ENCODE peak calls at places on chromosome 13, in eight cellular contexts. One of them, this sample, is unnamed.

GRCh38 chr13:47594833-47595232 is 406.2 kb downstream of the SUCLA2 start:
- DNase-seq in CD8-positive, alpha-beta T cell: no peak
- DNase-seq in HCT116: no peak
- DNase-seq in fibroblast of lung: no peak
- DNase-seq in MM.1S: no peak
- DNase-seq in kidney epithelial cell: no peak
- DNase-seq in glutamatergic neuron: no peak
- DNase-seq in neural crest cell: no peak
- DNase-seq in this sample: no peak

GRCh38 chr13:30047154-30047874 is 196.9 kb upstream of the UBL3 start:
- DNase-seq in CD8-positive, alpha-beta T cell: no peak
- DNase-seq in HCT116: no peak
- DNase-seq in fibroblast of lung: peak
- DNase-seq in MM.1S: peak
- DNase-seq in kidney epithelial cell: no peak
- DNase-seq in glutamatergic neuron: no peak
- DNase-seq in neural crest cell: no peak
- DNase-seq in this sample: no peak

GRCh38 chr13:35598233-35598632 is 121.7 kb upstream of the MAB21L1 start:
- DNase-seq in CD8-positive, alpha-beta T cell: no peak
- DNase-seq in HCT116: no peak
- DNase-seq in fibroblast of lung: no peak
- DNase-seq in MM.1S: no peak
- DNase-seq in kidney epithelial cell: no peak
- DNase-seq in glutamatergic neuron: no peak
- DNase-seq in neural crest cell: no peak
- DNase-seq in this sample: no peak

GRCh38 chr13:80430561-80430960 is 89.6 kb upstream of the SPRY2 start:
- DNase-seq in CD8-positive, alpha-beta T cell: no peak
- DNase-seq in HCT116: no peak
- DNase-seq in fibroblast of lung: peak
- DNase-seq in MM.1S: no peak
- DNase-seq in kidney epithelial cell: no peak
- DNase-seq in glutamatergic neuron: no peak
- DNase-seq in neural crest cell: no peak
- DNase-seq in this sample: no peak

GRCh38 chr13:20798027-20798426 is 24.3 kb upstream of the EEF1AKMT1 start:
- DNase-seq in CD8-positive, alpha-beta T cell: no peak
- DNase-seq in HCT116: no peak
- DNase-seq in fibroblast of lung: no peak
- DNase-seq in MM.1S: no peak
- DNase-seq in kidney epithelial cell: no peak
- DNase-seq in glutamatergic neuron: no peak
- DNase-seq in neural crest cell: no peak
- DNase-seq in this sample: no peak

GRCh38 chr13:32472194-32472621 is 44.3 kb upstream of the N4BP2L1 start:
- DNase-seq in CD8-positive, alpha-beta T cell: no peak
- DNase-seq in HCT116: no peak
- DNase-seq in fibroblast of lung: no peak
- DNase-seq in MM.1S: peak
- DNase-seq in kidney epithelial cell: no peak
- DNase-seq in glutamatergic neuron: no peak
- DNase-seq in neural crest cell: no peak
- DNase-seq in this sample: no peak

GRCh38 chr13:36998624-36999041 is 507 bp downstream of the ALG5 start:
- DNase-seq in CD8-positive, alpha-beta T cell: peak
- DNase-seq in HCT116: no peak
- DNase-seq in fibroblast of lung: peak
- DNase-seq in MM.1S: peak
- DNase-seq in kidney epithelial cell: no peak
- DNase-seq in glutamatergic neuron: peak
- DNase-seq in neural crest cell: peak
- DNase-seq in this sample: no peak

GRCh38 chr13:65966991-65967451 is 1263.1 kb downstream of the PCDH9 start:
- DNase-seq in CD8-positive, alpha-beta T cell: no peak
- DNase-seq in HCT116: peak
- DNase-seq in fibroblast of lung: peak
- DNase-seq in MM.1S: no peak
- DNase-seq in kidney epithelial cell: no peak
- DNase-seq in glutamatergic neuron: no peak
- DNase-seq in neural crest cell: no peak
- DNase-seq in this sample: no peak

GRCh38 chr13:70375718-70376117 is 267.5 kb upstream of the KLHL1 start:
- DNase-seq in CD8-positive, alpha-beta T cell: no peak
- DNase-seq in HCT116: no peak
- DNase-seq in fibroblast of lung: no peak
- DNase-seq in MM.1S: no peak
- DNase-seq in kidney epithelial cell: no peak
- DNase-seq in glutamatergic neuron: no peak
- DNase-seq in neural crest cell: no peak
- DNase-seq in this sample: no peak

GRCh38 chr13:87302034-87302433 is 369.1 kb upstream of the SLITRK5 start:
- DNase-seq in CD8-positive, alpha-beta T cell: no peak
- DNase-seq in HCT116: no peak
- DNase-seq in fibroblast of lung: no peak
- DNase-seq in MM.1S: no peak
- DNase-seq in kidney epithelial cell: no peak
- DNase-seq in glutamatergic neuron: no peak
- DNase-seq in neural crest cell: no peak
- DNase-seq in this sample: no peak

GRCh38 chr13:19159181-19159580 is 22.4 kb downstream of the TUBA3C start:
- DNase-seq in CD8-positive, alpha-beta T cell: no peak
- DNase-seq in HCT116: no peak
- DNase-seq in fibroblast of lung: no peak
- DNase-seq in MM.1S: no peak
- DNase-seq in kidney epithelial cell: no peak
- DNase-seq in glutamatergic neuron: no peak
- DNase-seq in neural crest cell: no peak
- DNase-seq in this sample: no peak

GRCh38 chr13:107458269-107458668 is 757.1 kb downstream of the LIG4 start:
- DNase-seq in CD8-positive, alpha-beta T cell: no peak
- DNase-seq in HCT116: no peak
- DNase-seq in fibroblast of lung: no peak
- DNase-seq in MM.1S: no peak
- DNase-seq in kidney epithelial cell: no peak
- DNase-seq in glutamatergic neuron: no peak
- DNase-seq in neural crest cell: no peak
- DNase-seq in this sample: peak

DNA sequence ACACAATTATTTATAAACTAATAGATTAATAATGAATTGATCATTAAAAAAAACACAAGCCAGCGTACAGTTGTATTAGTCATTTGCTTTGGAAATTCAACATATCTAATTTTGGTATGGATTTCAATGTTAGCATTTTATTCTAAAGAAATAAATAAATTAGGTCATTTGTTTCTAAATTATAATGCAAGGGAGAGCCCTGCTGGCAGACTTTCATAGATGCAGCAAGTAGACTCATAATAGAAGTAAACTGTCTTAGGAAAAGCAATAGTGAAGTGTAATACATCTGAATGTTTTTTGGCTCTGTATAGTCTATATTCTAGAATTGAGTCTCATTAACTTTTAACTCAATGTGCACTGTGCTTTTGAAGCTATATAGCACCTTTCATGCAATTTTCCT is 982.4 kb upstream of the MIR17HG start:
- DNase-seq in CD8-positive, alpha-beta T cell: no peak
- DNase-seq in HCT116: no peak
- DNase-seq in fibroblast of lung: peak
- DNase-seq in MM.1S: no peak
- DNase-seq in kidney epithelial cell: no peak
- DNase-seq in glutamatergic neuron: no peak
- DNase-seq in neural crest cell: no peak
- DNase-seq in this sample: no peak
- TF ChIP-seq CTCF in CD8-positive, alpha-beta T cell: no peak
- TF ChIP-seq CTCF in HCT116: peak
- TF ChIP-seq CTCF in fibroblast of lung: no peak
- TF ChIP-seq CTCF in MM.1S: no peak
- TF ChIP-seq CTCF in kidney epithelial cell: no peak
- TF ChIP-seq CTCF in glutamatergic neuron: no peak
- TF ChIP-seq CTCF in neural crest cell: peak
- TF ChIP-seq CTCF in this sample: peak

DNA sequence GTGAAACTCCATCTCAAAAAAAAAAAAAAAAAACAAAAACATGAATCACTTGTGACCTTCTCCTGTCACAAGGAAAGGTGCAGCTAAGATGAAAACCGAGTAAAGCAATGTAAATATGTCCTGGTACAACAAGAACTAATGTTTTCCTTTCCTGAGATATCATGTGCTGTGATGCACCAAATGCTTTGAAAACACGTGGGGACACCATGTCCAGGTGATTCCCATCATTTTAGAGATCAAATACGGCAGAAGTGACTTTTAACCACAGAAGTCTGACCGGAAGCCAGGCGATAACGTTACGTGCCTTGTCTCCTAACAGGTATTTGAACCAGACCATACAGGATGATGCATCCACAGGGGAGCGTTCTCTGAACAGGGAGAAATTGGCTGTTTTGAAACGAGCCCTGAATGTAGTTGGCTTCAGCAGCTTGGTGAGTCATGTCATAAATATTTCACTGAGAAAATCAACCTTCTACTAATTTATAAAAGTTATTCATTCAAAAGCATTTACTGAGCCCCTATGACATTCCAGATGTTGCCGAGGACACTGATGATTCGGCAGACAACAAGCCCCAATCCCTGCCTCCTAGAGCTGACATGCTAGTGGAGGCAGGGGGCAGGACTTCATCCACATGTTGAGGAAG is 328.1 kb downstream of the MYO16 start:
- DNase-seq in CD8-positive, alpha-beta T cell: no peak
- DNase-seq in HCT116: peak
- DNase-seq in fibroblast of lung: peak
- DNase-seq in MM.1S: no peak
- DNase-seq in kidney epithelial cell: peak
- DNase-seq in glutamatergic neuron: no peak
- DNase-seq in neural crest cell: no peak
- DNase-seq in this sample: no peak
- TF ChIP-seq CTCF in CD8-positive, alpha-beta T cell: no peak
- TF ChIP-seq CTCF in HCT116: no peak
- TF ChIP-seq CTCF in fibroblast of lung: no peak
- TF ChIP-seq CTCF in MM.1S: no peak
- TF ChIP-seq CTCF in kidney epithelial cell: peak
- TF ChIP-seq CTCF in glutamatergic neuron: no peak
- TF ChIP-seq CTCF in neural crest cell: no peak
- TF ChIP-seq CTCF in this sample: peak

GRCh38 chr13:113084094-113084942 is 21.3 kb upstream of the F7 start:
- DNase-seq in CD8-positive, alpha-beta T cell: no peak
- DNase-seq in HCT116: no peak
- DNase-seq in fibroblast of lung: no peak
- DNase-seq in MM.1S: no peak
- DNase-seq in kidney epithelial cell: no peak
- DNase-seq in glutamatergic neuron: peak
- DNase-seq in neural crest cell: no peak
- DNase-seq in this sample: peak
- TF ChIP-seq CTCF in CD8-positive, alpha-beta T cell: no peak
- TF ChIP-seq CTCF in HCT116: peak
- TF ChIP-seq CTCF in fibroblast of lung: no peak
- TF ChIP-seq CTCF in MM.1S: no peak
- TF ChIP-seq CTCF in kidney epithelial cell: peak
- TF ChIP-seq CTCF in glutamatergic neuron: peak
- TF ChIP-seq CTCF in neural crest cell: peak
- TF ChIP-seq CTCF in this sample: peak

DNA sequence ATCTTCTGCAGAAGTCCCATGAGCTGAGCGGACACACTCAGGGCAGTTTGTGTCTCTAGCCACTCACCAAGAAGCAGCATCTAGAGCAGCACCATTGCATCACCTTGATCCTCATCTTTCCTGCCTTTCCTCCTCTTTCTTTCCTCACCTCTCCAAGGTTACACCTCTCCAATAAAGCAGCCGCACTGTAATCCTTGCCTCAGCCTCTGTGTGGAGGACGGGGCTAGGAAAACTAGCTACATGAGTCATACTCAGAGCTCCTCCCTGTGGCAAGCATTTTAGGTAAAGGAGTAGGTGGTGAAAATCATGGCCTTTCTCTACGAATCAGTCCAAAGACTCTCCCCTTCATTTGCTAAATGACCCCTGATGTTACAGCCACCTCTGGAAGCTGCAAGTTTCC is 108.8 kb downstream of the DNAJC15 start:
- DNase-seq in CD8-positive, alpha-beta T cell: no peak
- DNase-seq in HCT116: peak
- DNase-seq in fibroblast of lung: peak
- DNase-seq in MM.1S: no peak
- DNase-seq in kidney epithelial cell: peak
- DNase-seq in glutamatergic neuron: no peak
- DNase-seq in neural crest cell: no peak
- DNase-seq in this sample: no peak
- TF ChIP-seq CTCF in CD8-positive, alpha-beta T cell: no peak
- TF ChIP-seq CTCF in HCT116: peak
- TF ChIP-seq CTCF in fibroblast of lung: no peak
- TF ChIP-seq CTCF in MM.1S: no peak
- TF ChIP-seq CTCF in kidney epithelial cell: peak
- TF ChIP-seq CTCF in glutamatergic neuron: no peak
- TF ChIP-seq CTCF in neural crest cell: peak
- TF ChIP-seq CTCF in this sample: peak

GRCh38 chr13:110616103-110617101 is 1.1 kb downstream of the NAXD start:
- DNase-seq in CD8-positive, alpha-beta T cell: peak
- DNase-seq in HCT116: peak
- DNase-seq in fibroblast of lung: peak
- DNase-seq in MM.1S: peak
- DNase-seq in kidney epithelial cell: no peak
- DNase-seq in glutamatergic neuron: no peak
- DNase-seq in neural crest cell: no peak
- DNase-seq in this sample: no peak
- TF ChIP-seq CTCF in CD8-positive, alpha-beta T cell: no peak
- TF ChIP-seq CTCF in HCT116: no peak
- TF ChIP-seq CTCF in fibroblast of lung: no peak
- TF ChIP-seq CTCF in MM.1S: peak
- TF ChIP-seq CTCF in kidney epithelial cell: peak
- TF ChIP-seq CTCF in glutamatergic neuron: no peak
- TF ChIP-seq CTCF in neural crest cell: no peak
- TF ChIP-seq CTCF in this sample: peak

DNA sequence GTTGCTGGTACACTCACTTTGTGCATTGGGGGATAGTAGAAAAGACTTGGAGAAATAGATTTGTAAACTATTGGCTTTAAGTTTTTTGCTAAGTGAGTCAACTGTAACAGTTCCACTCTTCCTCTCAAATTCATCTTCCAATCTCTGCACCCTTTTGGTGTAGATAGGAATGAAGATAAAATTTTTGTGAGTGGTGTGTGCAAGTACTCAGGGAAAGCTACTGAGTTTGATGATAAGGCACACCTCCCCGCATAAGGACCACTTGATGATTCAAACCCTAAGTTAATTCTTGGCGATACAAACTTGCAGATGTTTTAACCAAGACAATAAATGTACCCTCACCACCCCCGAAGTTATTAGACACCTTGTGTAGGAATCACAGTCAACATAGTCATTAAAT is 168.3 kb upstream of the SLITRK1 start:
- DNase-seq in CD8-positive, alpha-beta T cell: no peak
- DNase-seq in HCT116: no peak
- DNase-seq in fibroblast of lung: peak
- DNase-seq in MM.1S: no peak
- DNase-seq in kidney epithelial cell: no peak
- DNase-seq in glutamatergic neuron: no peak
- DNase-seq in neural crest cell: no peak
- DNase-seq in this sample: no peak
- TF ChIP-seq CTCF in CD8-positive, alpha-beta T cell: no peak
- TF ChIP-seq CTCF in HCT116: no peak
- TF ChIP-seq CTCF in fibroblast of lung: no peak
- TF ChIP-seq CTCF in MM.1S: no peak
- TF ChIP-seq CTCF in kidney epithelial cell: no peak
- TF ChIP-seq CTCF in glutamatergic neuron: no peak
- TF ChIP-seq CTCF in neural crest cell: no peak
- TF ChIP-seq CTCF in this sample: no peak